ENCODE peak calls at places on chromosome X, in six cellular contexts. X is fibroblast of lung; S is activated naive CD8-positive, alpha-beta T cell treated with anti-CD3 and anti-CD28 coated beads, Interleukin-2, amount 50 U/mL, for 16 hours; M is M059J; K is H4; A is upper lobe of right lung. B is an unnamed sample.

GRCh38 chrX:18574591-18574990 is 97.3 kb downstream of the RS1 start:
- DNase-seq in S (no peak), M (peak; percentile 72), K (peak; percentile 3), A (no peak), X (peak; percentile 85), B (no peak)

GRCh38 chrX:19127649-19128168 is 5.4 kb upstream of the ADGRG2 start:
- DNase-seq in X (peak; percentile 70), K (peak; percentile 42), M (no peak), A (no peak), S (no peak), B (no peak)

GRCh38 chrX:98380106-98380505 is 1496.4 kb downstream of the RPA4 start:
- DNase-seq in K (peak; percentile 51), S (no peak), M (no peak), A (no peak), X (no peak), B (no peak)

GRCh38 chrX:136170109-136170800 is 22.9 kb downstream of the FHL1 start:
- DNase-seq in M (peak; percentile 87), S (no peak), A (no peak), X (peak; percentile 61), K (peak; percentile 23), B (no peak)

GRCh38 chrX:77622672-77623071 is 163.3 kb downstream of the ATRX start:
- DNase-seq in A (no peak), K (no peak), M (no peak), S (no peak), X (no peak), B (no peak)

GRCh38 chrX:48741834-48742233 is 19.7 kb upstream of the GLOD5 start:
- DNase-seq in S (no peak), K (no peak), M (no peak), X (no peak), A (no peak), B (no peak)

GRCh38 chrX:18828832-18829404 is 121.5 kb downstream of the PPEF1 start:
- DNase-seq in K (peak; percentile 5), S (no peak), X (peak; percentile 1), M (peak; percentile 59), A (no peak), B (no peak)

GRCh38 chrX:10579018-10579752 is 41.2 kb downstream of the MID1 start:
- DNase-seq in S (no peak), X (peak; percentile 73), K (peak; percentile 18), A (no peak), M (peak; percentile 71), B (no peak)

GRCh38 chrX:39401483-39402110 is 600.3 kb downstream of the MID1IP1 start:
- DNase-seq in S (no peak), M (no peak), X (no peak), A (no peak), K (no peak), B (no peak)

GRCh38 chrX:31071262-31071661 is 579 bp downstream of the FTHL17 start:
- DNase-seq in M (no peak), A (peak; percentile 51), K (no peak), X (no peak), S (no peak), B (no peak)

GRCh38 chrX:39642071-39642470 is 455.7 kb downstream of the BCOR start:
- DNase-seq in S (no peak), X (peak; percentile 1), M (no peak), A (no peak), K (no peak), B (no peak)

GRCh38 chrX:50762578-50762977 is 51.4 kb downstream of the SHROOM4 start:
- DNase-seq in A (no peak), M (no peak), K (no peak), S (no peak), X (no peak), B (no peak)

GRCh38 chrX:96987228-96987627 is 103.5 kb downstream of the RPA4 start:
- DNase-seq in A (no peak), X (peak; percentile 49), K (no peak), S (no peak), M (no peak), B (no peak)

GRCh38 chrX:26918633-26919032 is 544.5 kb downstream of the PPP4R3C start:
- DNase-seq in X (peak; percentile 14), K (peak; percentile 38), M (peak; percentile 9), S (no peak), A (no peak), B (no peak)

GRCh38 chrX:83934220-83934619 is 73.3 kb downstream of the CYLC1 start:
- DNase-seq in S (no peak), A (no peak), M (no peak), X (no peak), K (no peak), B (no peak)

GRCh38 chrX:30943984-30944383 is 54.9 kb upstream of the TAB3 start:
- DNase-seq in X (no peak), K (no peak), M (no peak), S (no peak), A (no peak), B (no peak)

GRCh38 chrX:18390941-18391538 is 34.4 kb upstream of the CDKL5 start:
- DNase-seq in K (peak; percentile 46), S (peak; percentile 29), A (peak; percentile 65), M (peak; percentile 49), X (peak; percentile 71), B (peak; percentile 3)

GRCh38 chrX:36974896-36975295 is 33.3 kb upstream of the FAM47C start:
- DNase-seq in S (no peak), X (no peak), M (no peak), K (no peak), A (no peak), B (no peak)

GRCh38 chrX:136627381-136627780 is 20.6 kb upstream of the CD40LG start:
- DNase-seq in A (no peak), M (no peak), S (no peak), K (no peak), X (no peak), B (no peak)

GRCh38 chrX:48617542-48618340 is 20.4 kb downstream of the WDR13 start:
- DNase-seq in A (no peak), M (peak; percentile 44), X (no peak), K (peak; percentile 25), S (no peak), B (no peak)

GRCh38 chrX:43655961-43656494 is at the start of gene MAOA:
- DNase-seq in X (peak; percentile 71), M (peak; percentile 50), A (peak; percentile 92), S (no peak), K (no peak), B (peak; percentile 51)

GRCh38 chrX:112664928-112665327 is 14.8 kb downstream of the LHFPL1 start:
- DNase-seq in S (no peak), X (no peak), A (no peak), K (no peak), M (no peak), B (no peak)

GRCh38 chrX:16462912-16463311 is 187.0 kb upstream of the S100G start:
- DNase-seq in S (no peak), K (no peak), A (no peak), X (peak; percentile 94), M (no peak), B (no peak)

GRCh38 chrX:47502591-47503222 is 19.7 kb upstream of the ZNF41 start:
- DNase-seq in S (no peak), X (peak; percentile 74), M (no peak), A (no peak), K (no peak), B (peak; percentile 12)

GRCh38 chrX:72467171-72467570 is 105.5 kb downstream of the HDAC8 start:
- DNase-seq in K (no peak), S (no peak), A (no peak), X (no peak), M (no peak), B (no peak)

GRCh38 chrX:153882557-153882956 is 3.4 kb downstream of the L1CAM start:
- DNase-seq in M (no peak), K (no peak), X (no peak), A (no peak), S (no peak), B (no peak)

GRCh38 chrX:68288127-68288526 is 145.2 kb downstream of the OPHN1 start:
- DNase-seq in M (no peak), S (no peak), A (no peak), X (no peak), K (no peak), B (no peak)